ENCODE peak calls at places on chromosome 22, in ten cellular contexts. O, A, U, M, B, J, L, R, X and E are unnamed samples.

GRCh38 chr22:46087816-46088277 is 62.5 kb upstream of the PPARA start:
- DNase-seq in J (no peak), B (no peak), M (peak; percentile 94), O (peak; percentile 94), L (peak; percentile 94), A (peak; percentile 97), U (peak; percentile 88), R (peak; percentile 93), X (no peak), E (no peak)

GRCh38 chr22:19853879-19854777 is 546 bp downstream of the GNB1L start:
- DNase-seq in R (peak; percentile 47), J (no peak), O (peak; percentile 45), L (no peak), X (peak; percentile 67), M (no peak), U (peak; percentile 25), B (peak; percentile 51), A (no peak), E (no peak)

GRCh38 chr22:30226192-30226832 is 20.2 kb downstream of the LIF start:
- DNase-seq in B (no peak), A (no peak), L (no peak), M (no peak), X (no peak), J (no peak), U (no peak), R (no peak), O (no peak), E (no peak)

GRCh38 chr22:42172385-42173172 is 42.0 kb upstream of the CYP2D6 start:
- DNase-seq in X (no peak), U (no peak), O (peak; percentile 68), L (peak; percentile 61), R (peak; percentile 73), M (peak; percentile 43), J (no peak), B (no peak), A (no peak), E (no peak)

GRCh38 chr22:21444701-21445436 is 22.3 kb upstream of the TMEM191C start:
- DNase-seq in O (no peak), X (peak; percentile 42), M (no peak), L (no peak), U (peak; percentile 22), A (no peak), B (no peak), R (peak; percentile 36), J (no peak), E (peak; percentile 16)

GRCh38 chr22:22201185-22201924 is 43.2 kb upstream of the VPREB1 start:
- DNase-seq in X (no peak), L (peak; percentile 62), J (no peak), R (peak; percentile 63), B (no peak), O (peak; percentile 50), A (no peak), M (no peak), U (peak; percentile 48), E (peak; percentile 31)

GRCh38 chr22:29710922-29711593 is 8.7 kb upstream of the CABP7 start:
- DNase-seq in L (no peak), B (no peak), J (no peak), U (peak; percentile 33), X (no peak), O (no peak), M (no peak), R (no peak), A (no peak), E (no peak)

GRCh38 chr22:38832005-38832978 is 11.5 kb downstream of the NPTXR start:
- DNase-seq in B (no peak), L (no peak), O (no peak), A (peak; percentile 72), X (no peak), R (no peak), J (no peak), M (no peak), U (no peak), E (no peak)

GRCh38 chr22:44669725-44670027 is 32.3 kb upstream of the PRR5 start:
- DNase-seq in B (peak; percentile 30), O (peak; percentile 75), U (no peak), M (no peak), X (no peak), J (no peak), L (no peak), R (no peak), A (no peak), E (no peak)

GRCh38 chr22:26170112-26170492 is 840 bp downstream of the SEZ6L start:
- DNase-seq in L (no peak), J (no peak), B (no peak), M (no peak), U (no peak), O (no peak), X (no peak), R (no peak), A (no peak), E (no peak)

GRCh38 chr22:30328466-30329049 is 1.8 kb upstream of the TBC1D10A start:
- DNase-seq in X (no peak), M (no peak), U (no peak), B (no peak), J (no peak), O (no peak), L (no peak), R (no peak), A (no peak), E (no peak)

GRCh38 chr22:46747646-46748045 is 9.6 kb upstream of the CERK start:
- DNase-seq in J (no peak), M (no peak), L (no peak), R (no peak), B (no peak), X (no peak), A (no peak), O (no peak), U (no peak), E (no peak)

GRCh38 chr22:48239461-48240164 is 1477.2 kb downstream of the TBC1D22A start:
- DNase-seq in A (no peak), X (no peak), O (no peak), B (no peak), M (no peak), J (no peak), U (peak; percentile 21), R (no peak), L (no peak), E (no peak)

GRCh38 chr22:31891366-31892079 is 52.8 kb upstream of the YWHAH start:
- DNase-seq in B (no peak), O (no peak), U (no peak), A (no peak), X (no peak), R (no peak), L (no peak), M (no peak), J (peak; percentile 59), E (no peak)

GRCh38 chr22:50688448-50688847 is 15.8 kb downstream of the SHANK3 start:
- DNase-seq in A (no peak), M (no peak), X (peak; percentile 42), L (no peak), J (no peak), U (peak; percentile 16), R (no peak), B (no peak), O (no peak), E (no peak)

GRCh38 chr22:47175761-47176359 is 413.4 kb downstream of the TBC1D22A start:
- DNase-seq in B (no peak), O (no peak), J (no peak), U (no peak), A (no peak), X (no peak), L (no peak), M (no peak), R (peak; percentile 42), E (no peak)

GRCh38 chr22:39144101-39144815 is 8.2 kb downstream of the CBX7 start:
- DNase-seq in B (peak; percentile 66), U (peak; percentile 60), R (no peak), M (peak; percentile 43), X (no peak), O (peak; percentile 78), L (peak; percentile 27), J (no peak), A (no peak), E (no peak)

GRCh38 chr22:26922804-26923203 is 265.4 kb downstream of the MIAT start:
- DNase-seq in J (no peak), B (peak; percentile 5), M (no peak), A (no peak), R (no peak), U (no peak), L (no peak), X (no peak), O (no peak), E (no peak)

GRCh38 chr22:50247748-50248147 is 2.9 kb upstream of the TUBGCP6 start:
- DNase-seq in M (peak; percentile 40), B (peak; percentile 62), L (peak; percentile 80), O (no peak), A (peak; percentile 54), U (peak; percentile 78), J (no peak), R (no peak), X (no peak), E (peak; percentile 62)

GRCh38 chr22:47835726-47836125 is 1073.3 kb downstream of the TBC1D22A start:
- DNase-seq in M (no peak), U (no peak), A (no peak), B (no peak), L (peak; percentile 60), J (no peak), R (no peak), X (no peak), O (peak; percentile 36), E (no peak)

GRCh38 chr22:20438678-20439492 is 1.3 kb upstream of the SCARF2 start:
- DNase-seq in J (no peak), O (peak; percentile 84), U (no peak), M (no peak), B (no peak), L (peak; percentile 33), R (no peak), X (no peak), A (no peak), E (no peak)

GRCh38 chr22:42801537-42802165 is 55.4 kb downstream of the ARFGAP3 start:
- DNase-seq in R (no peak), X (peak; percentile 34), B (no peak), L (no peak), U (no peak), J (no peak), M (no peak), O (no peak), A (no peak), E (no peak)

GRCh38 chr22:28977481-28977971 is 84.1 kb downstream of the C22orf31 start:
- DNase-seq in B (no peak), M (peak; percentile 47), U (peak; percentile 31), J (no peak), X (no peak), R (no peak), A (no peak), O (peak; percentile 22), L (peak; percentile 27), E (no peak)